ENCODE peak calls at places on chromosomes 1 and 21, in ten cellular contexts. M is tibial artery; P is thoracic aorta; X is AG09319; R is heart right ventricle; S is Calu3; W is fibroblast of pulmonary artery; H is GM12878; O is breast epithelium; F is CD4-positive, alpha-beta T cell. I is an unnamed sample.

GRCh38 chr1:234899041-234899787 is 229.4 kb downstream of the TOMM20 start:
- DNase-seq in M (no peak), H (no peak), W (peak; percentile 48), P (no peak), S (no peak), R (peak; percentile 71), X (no peak), F (no peak), O (no peak), I (peak; percentile 24)

GRCh38 chr1:190126728-190127127 is 350.9 kb downstream of the BRINP3 start:
- DNase-seq in H (no peak), F (no peak), W (no peak), R (no peak), P (no peak), X (no peak), S (no peak), O (no peak), M (no peak), I (no peak)

GRCh38 chr1:10280442-10281350 is 70.3 kb downstream of the KIF1B start:
- DNase-seq in O (no peak), F (no peak), R (no peak), H (no peak), X (peak; percentile 12), S (no peak), W (no peak), M (no peak), P (no peak), I (peak; percentile 80)

GRCh38 chr1:151805066-151805820 is at the start of gene LINGO4:
- DNase-seq in X (no peak), O (no peak), W (no peak), M (no peak), H (no peak), R (no peak), S (no peak), P (no peak), F (no peak), I (no peak)

GRCh38 chr1:208791458-208791857 is 547.3 kb upstream of the PLXNA2 start:
- DNase-seq in P (no peak), H (no peak), M (no peak), O (no peak), X (no peak), W (peak; percentile 10), F (no peak), S (no peak), R (no peak), I (no peak)

GRCh38 chr21:37562920-37563640 is 196.5 kb downstream of the DYRK1A start:
- DNase-seq in O (no peak), P (no peak), W (no peak), X (no peak), M (no peak), H (no peak), F (no peak), R (peak; percentile 32), S (peak; percentile 11), I (peak; percentile 19)

GRCh38 chr1:231159963-231160761 is 1.7 kb upstream of the TRIM67 start:
- DNase-seq in W (no peak), R (no peak), X (no peak), S (no peak), M (no peak), P (no peak), F (no peak), O (no peak), H (no peak), I (no peak)

GRCh38 chr1:82390627-82391026 is 589.9 kb downstream of the ADGRL2 start:
- DNase-seq in S (no peak), F (no peak), R (no peak), W (no peak), P (no peak), M (no peak), X (no peak), H (no peak), O (no peak), I (no peak)

GRCh38 chr21:42614811-42615342 is 38.5 kb upstream of the PDE9A start:
- DNase-seq in W (no peak), H (no peak), O (peak; percentile 74), R (no peak), F (peak; percentile 54), M (no peak), S (peak; percentile 63), P (no peak), X (no peak), I (peak; percentile 34)

GRCh38 chr1:235357485-235358378 is 9.5 kb upstream of the TBCE start:
- DNase-seq in P (no peak), O (no peak), F (no peak), M (no peak), H (no peak), S (no peak), X (no peak), W (no peak), R (no peak), I (no peak)

GRCh38 chr1:97603776-97604175 is 317.1 kb downstream of the DPYD start:
- DNase-seq in R (no peak), X (no peak), O (no peak), M (no peak), P (no peak), F (no peak), W (peak; percentile 51), S (no peak), H (no peak), I (no peak)

GRCh38 chr1:179103999-179104398 is 22.1 kb downstream of the TOR3A start:
- DNase-seq in S (no peak), W (no peak), H (no peak), R (no peak), F (no peak), O (no peak), X (no peak), M (no peak), P (no peak), I (no peak)
- TF ChIP-seq CTCF in S (no peak), W (no peak), H (no peak), R (no peak), F (no peak), O (no peak), X (no peak), M (no peak), P (no peak), I (no peak)

DNA sequence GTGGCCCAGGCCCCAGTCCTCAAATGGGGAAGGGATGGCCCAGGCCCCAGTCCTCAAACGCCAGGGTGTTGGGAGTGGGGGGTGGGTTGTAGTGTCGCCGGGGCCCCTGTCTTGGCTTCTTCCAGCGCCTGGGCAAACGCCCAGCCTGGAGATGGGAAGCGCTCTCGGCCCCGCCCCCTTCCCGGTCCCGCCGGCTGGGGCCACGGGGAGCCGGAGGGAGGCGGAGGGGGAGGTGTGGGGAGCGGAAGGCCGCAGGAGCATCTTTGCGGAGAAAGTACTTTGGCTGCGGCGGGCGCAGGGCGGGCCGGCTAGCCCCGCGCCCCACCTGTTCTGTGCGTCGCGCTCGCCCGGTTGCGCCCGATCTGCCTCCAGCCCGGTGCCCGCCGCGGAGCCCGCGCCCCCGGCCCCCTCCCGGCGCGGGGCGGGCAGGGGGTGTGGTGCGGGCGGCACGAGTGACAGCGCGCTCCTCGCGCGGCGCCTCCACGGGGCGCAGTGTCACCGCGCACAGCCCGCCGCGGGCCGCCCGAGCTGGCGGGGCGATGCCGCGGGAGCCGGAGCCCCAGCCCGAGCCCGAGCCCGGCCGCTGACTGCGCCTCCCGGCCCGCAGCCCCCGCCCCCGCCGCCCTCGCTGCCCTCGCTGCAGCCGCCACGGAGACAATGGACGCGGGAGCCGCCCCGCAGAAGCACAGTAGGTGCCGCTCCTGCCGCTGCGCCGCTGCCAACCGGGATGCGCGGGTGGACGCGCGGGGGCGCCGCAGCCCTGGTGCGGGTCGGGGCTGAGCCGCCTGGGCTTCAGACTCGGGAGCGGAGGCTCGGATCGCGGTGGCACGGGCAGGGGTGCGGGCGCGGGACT is 31.1 kb upstream of the PEX10 start:
- DNase-seq in M (no peak), O (no peak), S (no peak), H (no peak), R (no peak), F (no peak), X (no peak), P (no peak), W (no peak), I (no peak)
- TF ChIP-seq CTCF in M (no peak), O (no peak), S (no peak), H (no peak), R (peak; percentile 9), F (peak; percentile 16), X (no peak), P (no peak), W (no peak), I (no peak)

DNA sequence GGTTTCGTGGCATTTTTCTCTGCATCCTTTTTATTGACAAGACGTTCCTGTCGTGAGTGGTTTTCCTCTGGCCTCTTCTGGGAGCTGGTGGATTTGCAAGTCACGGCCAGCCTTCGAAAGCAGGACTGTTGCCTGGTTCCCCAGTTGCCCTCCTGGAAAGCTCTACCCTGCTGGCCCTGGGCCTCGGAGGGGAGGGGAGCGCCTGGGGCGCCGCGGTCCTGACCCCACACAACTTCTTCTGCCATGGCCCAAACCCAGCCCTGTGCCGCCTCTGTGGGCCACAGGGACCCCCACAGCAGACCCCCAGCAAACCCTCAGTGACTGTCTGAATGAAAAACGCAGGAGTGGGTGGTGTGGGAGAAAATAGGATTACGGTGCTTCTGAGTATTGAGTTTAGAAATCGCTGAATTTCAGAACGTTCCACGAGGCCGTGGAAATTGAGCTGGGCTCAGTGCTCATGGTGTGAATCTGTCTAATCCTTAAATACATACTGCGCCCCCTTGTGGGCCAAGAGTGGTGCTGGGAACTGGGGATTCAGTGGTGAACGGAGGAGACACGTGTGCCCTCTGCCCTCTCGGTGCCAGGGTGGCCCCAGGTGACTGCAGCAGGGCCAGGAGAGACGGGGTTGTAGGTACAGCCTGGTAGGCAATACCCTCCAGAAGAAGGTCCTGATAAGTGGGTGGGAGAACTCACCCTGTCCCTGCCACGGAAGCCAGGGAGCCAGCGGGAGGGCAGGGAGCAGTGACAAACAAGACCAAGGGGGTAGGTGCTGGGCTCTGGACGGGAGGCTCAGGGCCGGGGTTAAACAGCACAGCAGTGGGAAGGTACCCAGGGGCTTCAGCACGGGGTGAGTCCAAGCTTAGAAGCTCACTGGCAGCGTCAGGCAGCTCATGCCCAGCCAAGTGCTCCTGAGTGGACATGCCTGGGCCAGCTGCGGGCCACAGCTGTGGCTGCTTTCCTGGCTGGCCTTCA is 101.2 kb upstream of the COL6A1 start:
- DNase-seq in P (peak; percentile 64), X (no peak), F (peak; percentile 70), R (peak; percentile 44), O (peak; percentile 57), M (peak; percentile 72), H (no peak), S (peak; percentile 62), W (peak; percentile 80), I (peak; percentile 84)
- TF ChIP-seq CTCF in P (peak; percentile 60), X (peak; percentile 69), F (peak; percentile 65), R (peak; percentile 57), O (no peak), M (peak; percentile 42), H (peak; percentile 70), S (peak; percentile 42), W (peak; percentile 70), I (peak; percentile 71)

GRCh38 chr1:203281033-203281432 is 24.3 kb upstream of the BTG2 start:
- DNase-seq in R (no peak), W (no peak), O (peak; percentile 17), S (no peak), H (no peak), X (no peak), F (no peak), M (peak; percentile 54), P (no peak), I (no peak)
- TF ChIP-seq CTCF in R (no peak), W (no peak), O (no peak), S (no peak), H (no peak), X (peak; percentile 12), F (no peak), M (no peak), P (no peak), I (no peak)

GRCh38 chr1:56196839-56197238 is 382.5 kb downstream of the PLPP3 start:
- DNase-seq in W (no peak), O (no peak), R (peak; percentile 12), F (no peak), H (no peak), M (no peak), P (no peak), X (no peak), S (no peak), I (no peak)
- TF ChIP-seq CTCF in W (no peak), O (no peak), R (no peak), F (no peak), H (no peak), M (no peak), P (no peak), X (no peak), S (no peak), I (no peak)

I was measured in fibroblast of mammary gland.